ENCODE peak calls at places on chromosomes 2 and 18, in eight cellular contexts. A is activated CD4-positive, alpha-beta T cell treated with anti-CD3 and anti-CD28 coated beads for 24 hours; K is 8988T; W is stomach; N is mesenchymal stem cell; O is stimulated activated CD8-positive, alpha-beta memory T cell treated with anti-CD3 and anti-CD28 coated beads, Interleukin-15, amount 100 ng/mL, for 24 hours; E is HuH-7.5; S is germinal center. B is an unnamed sample.

GRCh38 chr2:64626146-64626809 is 27.4 kb downstream of the SERTAD2 start:
- DNase-seq in A (no peak), N (no peak), E (no peak), K (no peak), W (no peak), O (no peak), S (no peak), B (no peak)

GRCh38 chr2:157479081-157480027 is 35.5 kb upstream of the CYTIP start:
- DNase-seq in N (no peak), A (no peak), E (no peak), W (no peak), S (no peak), K (no peak), O (no peak), B (no peak)

GRCh38 chr2:235148201-235149170 is 196.7 kb downstream of the SH3BP4 start:
- DNase-seq in A (no peak), O (no peak), E (no peak), N (no peak), K (no peak), W (no peak), S (no peak), B (no peak)

GRCh38 chr2:44838116-44838790 is 103.2 kb upstream of the SIX3 start:
- DNase-seq in S (no peak), K (no peak), O (no peak), E (no peak), W (no peak), N (no peak), A (no peak), B (no peak)

GRCh38 chr18:3037423-3037915 is 24.5 kb upstream of the LPIN2 start:
- DNase-seq in K (peak), S (peak), O (no peak), W (peak), N (peak), A (no peak), E (peak), B (no peak)

GRCh38 chr2:54773838-54774237 is 50.4 kb downstream of the EML6 start:
- DNase-seq in A (no peak), S (no peak), N (peak), E (no peak), O (no peak), W (no peak), K (no peak), B (peak)

GRCh38 chr2:1609706-1610485 is 134.4 kb downstream of the PXDN start:
- DNase-seq in O (no peak), A (no peak), W (no peak), S (no peak), K (no peak), N (no peak), E (no peak), B (no peak)

GRCh38 chr2:97928591-97928990 is 67.2 kb downstream of the TMEM131 start:
- DNase-seq in A (no peak), K (no peak), W (no peak), N (no peak), S (no peak), E (no peak), O (no peak), B (no peak)

GRCh38 chr2:30733829-30734520 is 73.3 kb downstream of the CAPN13 start:
- DNase-seq in W (no peak), O (no peak), S (no peak), K (no peak), E (no peak), A (no peak), N (no peak), B (no peak)

GRCh38 chr2:8086342-8086741 is 595.5 kb upstream of the ID2 start:
- DNase-seq in E (no peak), N (peak), A (no peak), S (no peak), O (no peak), K (no peak), W (no peak), B (no peak)

GRCh38 chr18:31624892-31625640 is 33.4 kb downstream of the TTR start:
- DNase-seq in E (no peak), K (no peak), W (no peak), N (no peak), O (no peak), A (no peak), S (no peak), B (no peak)

GRCh38 chr2:209368924-209369323 is 54.9 kb upstream of the MAP2 start:
- DNase-seq in W (peak), K (peak), E (no peak), S (no peak), A (no peak), O (no peak), N (peak), B (peak)

GRCh38 chr2:121368841-121369240 is 83.8 kb upstream of the TFCP2L1 start:
- DNase-seq in A (no peak), W (no peak), O (no peak), E (no peak), N (peak), S (no peak), K (no peak), B (no peak)

GRCh38 chr2:149579972-149580882 is 7.3 kb downstream of the MMADHC start:
- DNase-seq in O (no peak), A (no peak), E (no peak), K (no peak), S (no peak), N (peak), W (no peak), B (no peak)

GRCh38 chr2:47035615-47036488 is 119.3 kb downstream of the STPG4 start:
- DNase-seq in K (no peak), O (no peak), E (no peak), W (no peak), N (no peak), A (no peak), S (no peak), B (no peak)

GRCh38 chr2:27029051-27029450 is 3.7 kb upstream of the TMEM214 start:
- DNase-seq in O (no peak), S (no peak), K (no peak), E (no peak), W (no peak), A (no peak), N (no peak), B (no peak)

GRCh38 chr2:1728821-1729220 is 15.5 kb downstream of the PXDN start:
- DNase-seq in W (peak), N (peak), A (no peak), O (no peak), K (no peak), E (no peak), S (no peak), B (peak)

GRCh38 chr18:70907673-70908072 is 618.8 kb downstream of the SOCS6 start:
- DNase-seq in S (no peak), E (no peak), K (no peak), A (no peak), O (no peak), N (no peak), W (no peak), B (no peak)

B was measured in HEK293T.